ENCODE peak calls at places on chromosomes 3 and 15, in nine cellular contexts. P is spleen, Z is sigmoid colon, B is prostate gland, F is breast epithelium, U is HCT116, H is transverse colon, W is H1, R is stomach. G is an unnamed sample.

GRCh38 chr15:28890711-28891495 is 5.1 kb downstream of the APBA2 start:
- DNase-seq in W (no peak), H (no peak), P (no peak), Z (no peak), F (no peak), R (no peak), U (no peak), B (no peak), G (no peak)

GRCh38 chr15:28929200-28929599 is 43.4 kb downstream of the APBA2 start:
- DNase-seq in B (no peak), U (no peak), H (no peak), P (peak; percentile 24), W (no peak), Z (peak; percentile 20), R (no peak), F (no peak), G (no peak)

GRCh38 chr3:48429416-48430358 is at the start of gene PLXNB1:
- DNase-seq in W (peak; percentile 91), H (peak; percentile 84), B (peak; percentile 93), Z (peak; percentile 95), F (peak; percentile 96), R (peak; percentile 81), U (no peak), P (peak; percentile 90), G (peak; percentile 98)

GRCh38 chr3:195188530-195188917 is 82.4 kb downstream of the XXYLT1 start:
- DNase-seq in P (no peak), W (no peak), Z (peak; percentile 30), B (no peak), F (no peak), R (no peak), H (no peak), U (no peak), G (no peak)

GRCh38 chr3:115931581-115931980 is 308.3 kb downstream of the GAP43 start:
- DNase-seq in H (no peak), U (no peak), W (no peak), R (no peak), B (no peak), F (no peak), Z (no peak), P (no peak), G (no peak)

GRCh38 chr15:67148196-67148701 is 82.8 kb downstream of the SMAD3 start:
- DNase-seq in F (no peak), U (no peak), B (peak; percentile 84), W (no peak), R (no peak), P (no peak), Z (peak; percentile 50), H (no peak), G (no peak)

GRCh38 chr3:116929534-116930222 is 220.1 kb downstream of the TUSC7 start:
- DNase-seq in P (no peak), F (no peak), H (no peak), U (no peak), W (no peak), R (no peak), Z (no peak), B (no peak), G (no peak)

GRCh38 chr15:65156692-65157091 is 23.1 kb upstream of the PDCD7 start:
- DNase-seq in R (no peak), Z (no peak), B (no peak), H (no peak), P (no peak), W (no peak), F (no peak), U (no peak), G (no peak)

GRCh38 chr3:82461049-82461889 is 699.8 kb upstream of the GBE1 start:
- DNase-seq in R (no peak), H (no peak), U (no peak), P (no peak), B (no peak), Z (no peak), F (no peak), W (no peak), G (peak; percentile 26)

GRCh38 chr15:39079296-39079834 is 501.5 kb upstream of the THBS1 start:
- DNase-seq in Z (no peak), R (no peak), B (no peak), H (peak; percentile 47), P (no peak), F (no peak), W (no peak), U (no peak), G (no peak)

GRCh38 chr3:16048435-16049318 is 125.8 kb upstream of the GALNT15 start:
- DNase-seq in U (peak; percentile 61), H (peak; percentile 50), W (peak; percentile 2), Z (peak; percentile 82), P (no peak), F (no peak), R (peak; percentile 41), B (peak; percentile 54), G (peak; percentile 82)

GRCh38 chr15:74959643-74959939 is 3.0 kb upstream of the RPP25 start:
- DNase-seq in W (no peak), U (no peak), Z (no peak), R (no peak), F (no peak), B (no peak), P (no peak), H (no peak), G (no peak)

GRCh38 chr15:74958320-74958907 is 1.8 kb upstream of the RPP25 start:
- DNase-seq in P (peak; percentile 80), U (no peak), B (peak; percentile 25), F (peak; percentile 50), W (no peak), R (peak; percentile 81), H (peak; percentile 87), Z (peak; percentile 78), G (peak; percentile 84)

GRCh38 chr15:74957301-74958035 is 896 bp upstream of the RPP25 start:
- DNase-seq in W (no peak), R (no peak), F (no peak), Z (peak; percentile 79), P (peak; percentile 80), U (no peak), H (peak; percentile 67), B (no peak), G (peak; percentile 60)

GRCh38 chr15:74960286-74960685 is 3.7 kb upstream of the RPP25 start:
- DNase-seq in B (no peak), F (no peak), Z (no peak), W (no peak), R (no peak), P (no peak), H (no peak), U (no peak), G (no peak)

DNA sequence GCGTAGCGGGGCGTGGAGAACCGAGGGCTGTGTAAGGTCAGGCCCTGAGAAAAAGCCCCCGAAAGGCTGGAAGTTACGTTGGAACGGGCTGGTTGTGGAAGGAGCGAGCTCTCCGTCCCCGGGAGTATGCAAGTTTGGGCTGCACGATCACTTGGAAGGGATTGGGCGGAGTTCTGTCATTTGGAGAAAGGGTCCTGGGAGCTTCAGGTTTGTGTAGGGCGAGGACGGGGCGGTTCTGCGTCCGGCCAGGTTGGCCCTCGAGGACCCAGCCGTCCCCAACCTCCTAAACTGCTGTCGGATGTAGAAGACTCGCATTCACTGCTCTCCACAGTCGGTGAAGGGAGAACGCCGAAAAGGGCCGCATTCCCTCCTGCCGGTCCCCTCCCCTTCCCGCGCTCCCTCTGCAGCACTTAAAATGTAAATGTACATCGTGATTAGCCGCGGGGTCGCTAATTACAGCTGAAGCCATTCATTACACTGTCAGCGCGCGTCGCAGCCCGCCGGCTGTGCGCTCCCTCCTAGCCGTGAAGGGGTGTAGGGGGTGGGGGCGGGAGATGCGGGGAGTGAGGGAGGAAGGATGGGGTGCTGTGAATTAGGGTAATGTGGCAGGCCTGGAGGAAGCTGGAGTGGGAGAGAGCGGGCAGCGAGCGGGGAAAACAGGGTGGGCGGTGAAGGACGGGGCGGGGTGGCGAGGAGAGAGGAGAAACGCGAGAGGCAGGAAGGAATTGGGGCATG is 2.5 kb upstream of the RPP25 start:
- DNase-seq in P (no peak), F (no peak), U (no peak), Z (no peak), B (no peak), R (no peak), W (no peak), H (no peak), G (peak; percentile 65)
- H3K4me3 ChIP-seq in P (peak overlapping the region; percentile 20), F (peak overlapping the region; percentile 61), U (peak overlapping the region; percentile 82), Z (peak overlapping the region; percentile 65), B (peak overlapping the region; percentile 45), R (peak overlapping the region; percentile 54), W (peak overlapping the region; percentile 65), H (peak overlapping the region; percentile 62), G (peak overlapping the region; percentile 80)

DNA sequence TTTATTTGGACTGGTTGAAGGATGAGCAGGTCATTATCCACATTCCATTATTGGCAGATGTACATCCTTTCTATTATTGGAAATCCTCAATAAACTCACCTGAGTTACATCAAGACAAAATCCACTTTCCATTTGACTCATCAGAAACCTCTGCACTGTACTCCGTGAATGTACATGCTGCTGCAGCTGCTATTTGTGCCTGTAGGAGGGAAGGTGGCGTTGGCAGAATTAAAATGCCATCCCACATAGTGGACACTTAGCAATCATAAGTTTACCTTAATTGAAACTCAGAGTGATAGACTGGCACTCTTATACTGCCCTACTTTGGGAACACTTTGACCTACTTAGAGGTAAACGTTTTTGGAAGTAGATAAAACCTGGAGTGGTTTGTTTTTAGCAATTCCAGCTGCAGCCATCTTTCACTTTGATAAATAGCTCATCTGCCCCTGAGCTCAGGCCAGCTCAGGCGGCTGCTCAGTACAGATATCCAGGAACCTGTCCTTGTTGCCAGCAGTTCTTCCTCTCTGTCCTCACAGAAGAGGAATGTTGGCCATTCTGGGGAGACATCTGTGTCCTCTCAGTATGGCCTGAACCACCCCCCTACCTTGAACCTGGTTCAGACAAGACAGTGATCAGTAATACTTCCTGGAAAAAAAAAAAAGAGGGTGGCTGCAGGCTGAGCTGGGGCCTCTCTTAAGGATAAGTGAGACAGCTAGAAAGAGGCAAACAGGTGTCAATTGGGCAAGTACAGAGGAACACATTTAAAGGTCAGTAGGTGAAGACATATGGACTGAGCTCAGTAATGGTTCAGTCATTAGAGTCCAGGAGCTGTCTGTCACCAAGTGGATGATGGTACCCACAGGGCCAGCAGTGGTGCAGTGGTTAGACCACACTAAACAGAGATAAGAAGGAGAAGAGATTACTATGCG is 153.4 kb upstream of the UMPS start:
- DNase-seq in W (no peak), U (no peak), Z (no peak), B (no peak), F (no peak), P (no peak), R (no peak), H (no peak), G (no peak)
- TF ChIP-seq POLR2AphosphoS5 in W (no peak), U (no peak), Z (no peak), B (no peak), F (no peak), P (peak; percentile 22), R (no peak), H (no peak), G (no peak)

DNA sequence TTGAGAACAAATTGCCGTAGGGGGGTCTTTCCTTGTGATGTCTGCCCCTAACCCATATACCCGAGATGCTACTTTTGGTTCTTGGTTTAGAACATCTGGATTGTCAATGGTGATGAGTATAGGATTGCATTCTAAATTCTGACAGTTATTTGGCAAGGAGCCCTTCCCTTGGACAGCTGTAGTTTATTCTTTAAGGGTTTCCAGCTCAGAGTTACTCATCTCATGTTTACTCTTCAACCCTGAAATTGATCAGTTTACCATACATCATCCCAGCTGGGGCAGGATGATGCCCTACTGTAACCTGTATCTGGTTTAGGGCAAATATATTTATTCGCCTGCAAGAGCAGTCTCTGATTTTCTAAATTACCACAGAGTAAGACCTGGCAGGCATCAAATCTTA is 85.7 kb upstream of the XCR1 start:
- DNase-seq in Z (no peak), F (no peak), B (no peak), H (no peak), U (no peak), R (no peak), W (no peak), P (no peak), G (no peak)
- H3K4me3 ChIP-seq in Z (no peak overlapping the region), F (no peak overlapping the region), B (no peak overlapping the region), H (no peak overlapping the region), U (no peak overlapping the region), R (no peak overlapping the region), W (no peak overlapping the region), P (no peak overlapping the region), G (no peak overlapping the region)

GRCh38 chr3:149969110-149969944 is 1.4 kb downstream of the PFN2 start:
- DNase-seq in B (peak; percentile 41), F (peak; percentile 27), Z (peak; percentile 74), R (no peak), P (no peak), W (peak; percentile 49), U (peak; percentile 57), H (peak; percentile 31), G (peak; percentile 94)
- TF ChIP-seq POLR2AphosphoS5 in B (peak; percentile 25), F (no peak), Z (peak; percentile 36), R (peak; percentile 47), P (no peak), W (peak; percentile 87), U (peak; percentile 63), H (peak; percentile 15), G (peak; percentile 68)

G was measured in GM23338.